ENCODE peak calls at places on chromosomes 12 and 14, in six cellular contexts. T, D, O, S, Q and F are unnamed samples.
A peak's percentile ranks its signal among the peaks of the same experiment; 100 is the strongest.

GRCh38 chr12:57832966-57833365 is 13.6 kb downstream of the CTDSP2 start:
- DNase-seq in T (peak; percentile 12), D (no peak), O (peak; percentile 34), S (no peak), Q (no peak), F (no peak)

GRCh38 chr12:2163172-2163927 is 110.6 kb downstream of the CACNA1C start:
- DNase-seq in T (no peak), D (no peak), O (peak; percentile 94), S (peak; percentile 78), Q (peak; percentile 95), F (peak; percentile 55)

GRCh38 chr12:52207106-52207505 is 15.3 kb upstream of the KRT80 start:
- DNase-seq in T (no peak), D (no peak), O (no peak), S (no peak), Q (peak; percentile 69), F (no peak)

GRCh38 chr12:67270622-67271021 is 1.5 kb downstream of the CAND1 start:
- DNase-seq in T (no peak), D (no peak), O (no peak), S (no peak), Q (no peak), F (no peak)

GRCh38 chr14:63493246-63493645 is 49.9 kb downstream of the PPP2R5E start:
- DNase-seq in T (no peak), D (no peak), O (no peak), S (no peak), Q (no peak), F (no peak)

GRCh38 chr14:21978184-21978998 is 304.8 kb upstream of the OR4E1 start:
- DNase-seq in T (no peak), D (peak; percentile 51), O (peak; percentile 43), S (no peak), Q (no peak), F (no peak)

GRCh38 chr12:1498199-1498740 is 96.1 kb downstream of the FBXL14 start:
- DNase-seq in T (no peak), D (no peak), O (no peak), S (no peak), Q (no peak), F (no peak)

GRCh38 chr12:131986847-131987398 is 37.2 kb downstream of the EP400 start:
- DNase-seq in T (no peak), D (no peak), O (no peak), S (no peak), Q (peak; percentile 33), F (no peak)

GRCh38 chr14:76780875-76781647 is 19.8 kb downstream of the VASH1 start:
- DNase-seq in T (no peak), D (no peak), O (no peak), S (no peak), Q (peak; percentile 41), F (no peak)

GRCh38 chr12:53078425-53079225 is 565 bp downstream of the SPRYD3 start:
- DNase-seq in T (no peak), D (peak; percentile 61), O (no peak), S (no peak), Q (peak; percentile 44), F (no peak)

GRCh38 chr12:117881517-117881916 is 87.3 kb downstream of the KSR2 start:
- DNase-seq in T (no peak), D (no peak), O (no peak), S (no peak), Q (no peak), F (no peak)

GRCh38 chr12:97575792-97576191 is 113.2 kb downstream of the RMST start:
- DNase-seq in T (peak; percentile 52), D (no peak), O (no peak), S (no peak), Q (no peak), F (no peak)

GRCh38 chr12:91854725-91855124 is 290.9 kb downstream of the BTG1 start:
- DNase-seq in T (no peak), D (no peak), O (peak; percentile 15), S (no peak), Q (no peak), F (no peak)

GRCh38 chr12:52818376-52818775 is 4.5 kb upstream of the KRT4 start:
- DNase-seq in T (no peak), D (no peak), O (no peak), S (no peak), Q (no peak), F (no peak)

GRCh38 chr12:120903382-120903817 is 758 bp downstream of the SPPL3 start:
- DNase-seq in T (no peak), D (peak; percentile 47), O (peak; percentile 70), S (peak; percentile 82), Q (peak; percentile 86), F (peak; percentile 32)

GRCh38 chr12:31931796-31932715 is 27.2 kb upstream of the RESF1 start:
- DNase-seq in T (no peak), D (no peak), O (no peak), S (no peak), Q (no peak), F (no peak)

GRCh38 chr14:55610717-55611370 is 30.8 kb downstream of the KTN1 start:
- DNase-seq in T (no peak), D (no peak), O (no peak), S (no peak), Q (no peak), F (no peak)

GRCh38 chr12:2284857-2285256 is 232.1 kb downstream of the CACNA1C start:
- DNase-seq in T (peak; percentile 53), D (no peak), O (peak; percentile 83), S (peak; percentile 64), Q (peak; percentile 92), F (peak; percentile 65)

GRCh38 chr14:81363746-81364400 is 36.3 kb downstream of the STON2 start:
- DNase-seq in T (no peak), D (no peak), O (no peak), S (no peak), Q (no peak), F (no peak)

GRCh38 chr14:78997811-78998210 is 827.6 kb downstream of the NRXN3 start:
- DNase-seq in T (no peak), D (no peak), O (peak; percentile 7), S (no peak), Q (no peak), F (no peak)

GRCh38 chr14:71713061-71713850 is 219.0 kb upstream of the RGS6 start:
- DNase-seq in T (no peak), D (no peak), O (no peak), S (no peak), Q (no peak), F (no peak)

GRCh38 chr12:107238276-107238675 is 144.9 kb upstream of the CRY1 start:
- DNase-seq in T (no peak), D (no peak), O (no peak), S (no peak), Q (no peak), F (no peak)

GRCh38 chr12:56998981-56999380 is 7.4 kb downstream of the ZBTB39 start:
- DNase-seq in T (no peak), D (no peak), O (no peak), S (no peak), Q (no peak), F (no peak)

GRCh38 chr12:15928870-15929571 is 17.9 kb downstream of the DERA start:
- DNase-seq in T (no peak), D (no peak), O (no peak), S (no peak), Q (no peak), F (no peak)

GRCh38 chr14:80491131-80491530 is 279.8 kb upstream of the DIO2 start:
- DNase-seq in T (no peak), D (no peak), O (peak; percentile 53), S (no peak), Q (no peak), F (no peak)

GRCh38 chr12:12079291-12079690 is 8.6 kb downstream of the BCL2L14 start:
- DNase-seq in T (no peak), D (no peak), O (peak; percentile 44), S (no peak), Q (no peak), F (no peak)

GRCh38 chr12:52860102-52860838 is 11.5 kb upstream of the KRT78 start:
- DNase-seq in T (no peak), D (no peak), O (peak; percentile 44), S (no peak), Q (no peak), F (no peak)

GRCh38 chr14:89143595-89143994 is 273.4 kb downstream of the FOXN3 start:
- DNase-seq in T (no peak), D (no peak), O (no peak), S (no peak), Q (no peak), F (no peak)

GRCh38 chr14:75402867-75403413 is 24.9 kb upstream of the JDP2 start:
- DNase-seq in T (no peak), D (no peak), O (no peak), S (no peak), Q (no peak), F (no peak)

GRCh38 chr12:117072736-117073475 is 26.3 kb downstream of the TESC start:
- DNase-seq in T (no peak), D (no peak), O (no peak), S (no peak), Q (peak; percentile 43), F (no peak)

GRCh38 chr12:6262635-6263034 is 47.8 kb upstream of the PLEKHG6 start:
- DNase-seq in T (no peak), D (no peak), O (no peak), S (no peak), Q (no peak), F (no peak)